ENCODE peak calls at places on chromosomes 6 and 20, in six cellular contexts. One of them, this sample, is unnamed.

GRCh38 chr6:150233797-150234399 is 91.1 kb downstream of the PPP1R14C start:
- DNase-seq in HCT116: no peak
- DNase-seq in WTC11: no peak
- DNase-seq in K562: no peak
- DNase-seq in H1: no peak
- DNase-seq in HepG2: no peak
- DNase-seq in this sample: no peak

GRCh38 chr6:16338577-16339262 is 100.3 kb downstream of the GMPR start:
- DNase-seq in HCT116: no peak
- DNase-seq in HepG2: no peak
- DNase-seq in K562: peak; percentile 39
- DNase-seq in WTC11: no peak
- DNase-seq in H1: no peak
- DNase-seq in this sample: no peak

GRCh38 chr6:168133707-168134398 is 54.8 kb upstream of the FRMD1 start:
- DNase-seq in HCT116: no peak
- DNase-seq in HepG2: no peak
- DNase-seq in K562: no peak
- DNase-seq in H1: no peak
- DNase-seq in WTC11: no peak
- DNase-seq in this sample: no peak

GRCh38 chr20:38973107-38973506 is 11.0 kb downstream of the DHX35 start:
- DNase-seq in K562: no peak
- DNase-seq in HepG2: no peak
- DNase-seq in HCT116: no peak
- DNase-seq in WTC11: no peak
- DNase-seq in H1: no peak
- DNase-seq in this sample: no peak

GRCh38 chr6:12939314-12939713 is 222.7 kb downstream of the PHACTR1 start:
- DNase-seq in K562: no peak
- DNase-seq in HCT116: no peak
- DNase-seq in WTC11: no peak
- DNase-seq in H1: no peak
- DNase-seq in HepG2: no peak
- DNase-seq in this sample: no peak

GRCh38 chr6:27593200-27593818 is 120.4 kb upstream of the ZNF184 start:
- DNase-seq in H1: no peak
- DNase-seq in WTC11: no peak
- DNase-seq in K562: peak; percentile 57
- DNase-seq in HepG2: no peak
- DNase-seq in HCT116: no peak
- DNase-seq in this sample: no peak

GRCh38 chr20:11976966-11977365 is 59.3 kb downstream of the BTBD3 start:
- DNase-seq in HepG2: no peak
- DNase-seq in WTC11: no peak
- DNase-seq in HCT116: no peak
- DNase-seq in K562: no peak
- DNase-seq in H1: no peak
- DNase-seq in this sample: no peak

GRCh38 chr6:130167655-130168054 is 55.1 kb downstream of the SAMD3 start:
- DNase-seq in HepG2: no peak
- DNase-seq in WTC11: no peak
- DNase-seq in HCT116: no peak
- DNase-seq in K562: no peak
- DNase-seq in H1: no peak
- DNase-seq in this sample: no peak

GRCh38 chr6:145544031-145544430 is 191.3 kb downstream of the EPM2A start:
- DNase-seq in HCT116: peak; percentile 16
- DNase-seq in K562: no peak
- DNase-seq in H1: no peak
- DNase-seq in HepG2: no peak
- DNase-seq in WTC11: no peak
- DNase-seq in this sample: no peak

GRCh38 chr6:43070028-43070632 is 6.0 kb upstream of the PTK7 start:
- DNase-seq in HepG2: peak; percentile 83
- DNase-seq in H1: no peak
- DNase-seq in HCT116: peak; percentile 49
- DNase-seq in K562: peak; percentile 78
- DNase-seq in WTC11: no peak
- DNase-seq in this sample: no peak

GRCh38 chr6:5995705-5996686 is 10.7 kb downstream of the NRN1 start:
- DNase-seq in WTC11: peak; percentile 89
- DNase-seq in H1: no peak
- DNase-seq in HCT116: no peak
- DNase-seq in HepG2: peak; percentile 39
- DNase-seq in K562: peak; percentile 24
- DNase-seq in this sample: no peak

GRCh38 chr6:25280617-25280990 is 1.4 kb downstream of the CARMIL1 start:
- DNase-seq in K562: no peak
- DNase-seq in H1: no peak
- DNase-seq in HCT116: no peak
- DNase-seq in HepG2: peak; percentile 45
- DNase-seq in WTC11: no peak
- DNase-seq in this sample: no peak

GRCh38 chr6:21864211-21864610 is 270.7 kb downstream of the SOX4 start:
- DNase-seq in WTC11: no peak
- DNase-seq in HCT116: no peak
- DNase-seq in K562: no peak
- DNase-seq in H1: no peak
- DNase-seq in HepG2: no peak
- DNase-seq in this sample: no peak

GRCh38 chr6:168155193-168155592 is 76.2 kb upstream of the FRMD1 start:
- DNase-seq in H1: no peak
- DNase-seq in HepG2: no peak
- DNase-seq in WTC11: no peak
- DNase-seq in HCT116: no peak
- DNase-seq in K562: no peak
- DNase-seq in this sample: no peak

GRCh38 chr6:136920858-136921520 is 1.1 kb upstream of the SLC35D3 start:
- DNase-seq in HepG2: no peak
- DNase-seq in K562: no peak
- DNase-seq in HCT116: no peak
- DNase-seq in H1: no peak
- DNase-seq in WTC11: peak; percentile 17
- DNase-seq in this sample: no peak

GRCh38 chr6:71246596-71246995 is 42.0 kb upstream of the OGFRL1 start:
- DNase-seq in HepG2: no peak
- DNase-seq in WTC11: no peak
- DNase-seq in H1: no peak
- DNase-seq in K562: no peak
- DNase-seq in HCT116: no peak
- DNase-seq in this sample: no peak

GRCh38 chr6:139951172-139951571 is 576.7 kb upstream of the CITED2 start:
- DNase-seq in WTC11: no peak
- DNase-seq in HCT116: no peak
- DNase-seq in HepG2: no peak
- DNase-seq in K562: no peak
- DNase-seq in H1: no peak
- DNase-seq in this sample: no peak

GRCh38 chr20:4335722-4336121 is 320.4 kb upstream of the RNF24 start:
- DNase-seq in HepG2: no peak
- DNase-seq in HCT116: no peak
- DNase-seq in H1: no peak
- DNase-seq in K562: no peak
- DNase-seq in WTC11: no peak
- DNase-seq in this sample: no peak

GRCh38 chr6:124676033-124676432 is 286.2 kb upstream of the RNF217 start:
- DNase-seq in K562: no peak
- DNase-seq in H1: no peak
- DNase-seq in HCT116: no peak
- DNase-seq in WTC11: no peak
- DNase-seq in HepG2: no peak
- DNase-seq in this sample: no peak
- TF ChIP-seq ATF3 in K562: no peak
- TF ChIP-seq ATF3 in H1: no peak
- TF ChIP-seq ATF3 in HCT116: no peak
- TF ChIP-seq ATF3 in WTC11: no peak
- TF ChIP-seq ATF3 in HepG2: no peak
- TF ChIP-seq ATF3 in this sample: no peak

GRCh38 chr20:57474191-57474590 is 50.7 kb downstream of the CTCFL start:
- DNase-seq in H1: no peak
- DNase-seq in WTC11: no peak
- DNase-seq in K562: no peak
- DNase-seq in HCT116: no peak
- DNase-seq in HepG2: no peak
- DNase-seq in this sample: no peak

GRCh38 chr20:57475388-57476072 is 49.4 kb downstream of the CTCFL start:
- DNase-seq in HCT116: no peak
- DNase-seq in HepG2: no peak
- DNase-seq in K562: no peak
- DNase-seq in H1: no peak
- DNase-seq in WTC11: peak; percentile 1
- DNase-seq in this sample: no peak

GRCh38 chr20:57474816-57475215 is 50.1 kb downstream of the CTCFL start:
- DNase-seq in K562: no peak
- DNase-seq in WTC11: peak; percentile 0
- DNase-seq in H1: no peak
- DNase-seq in HepG2: no peak
- DNase-seq in HCT116: no peak
- DNase-seq in this sample: no peak

GRCh38 chr20:57471496-57472210 is 53.3 kb downstream of the CTCFL start:
- DNase-seq in K562: no peak
- DNase-seq in H1: no peak
- DNase-seq in HCT116: no peak
- DNase-seq in WTC11: no peak
- DNase-seq in HepG2: no peak
- DNase-seq in this sample: no peak

GRCh38 chr20:57473246-57474042 is 51.5 kb downstream of the CTCFL start:
- DNase-seq in WTC11: peak; percentile 21
- DNase-seq in K562: no peak
- DNase-seq in H1: no peak
- DNase-seq in HepG2: no peak
- DNase-seq in HCT116: no peak
- DNase-seq in this sample: peak; percentile 68
- TF ChIP-seq ATF3 in WTC11: no peak
- TF ChIP-seq ATF3 in K562: no peak
- TF ChIP-seq ATF3 in H1: no peak
- TF ChIP-seq ATF3 in HepG2: no peak
- TF ChIP-seq ATF3 in HCT116: no peak
- TF ChIP-seq ATF3 in this sample: no peak

DNA sequence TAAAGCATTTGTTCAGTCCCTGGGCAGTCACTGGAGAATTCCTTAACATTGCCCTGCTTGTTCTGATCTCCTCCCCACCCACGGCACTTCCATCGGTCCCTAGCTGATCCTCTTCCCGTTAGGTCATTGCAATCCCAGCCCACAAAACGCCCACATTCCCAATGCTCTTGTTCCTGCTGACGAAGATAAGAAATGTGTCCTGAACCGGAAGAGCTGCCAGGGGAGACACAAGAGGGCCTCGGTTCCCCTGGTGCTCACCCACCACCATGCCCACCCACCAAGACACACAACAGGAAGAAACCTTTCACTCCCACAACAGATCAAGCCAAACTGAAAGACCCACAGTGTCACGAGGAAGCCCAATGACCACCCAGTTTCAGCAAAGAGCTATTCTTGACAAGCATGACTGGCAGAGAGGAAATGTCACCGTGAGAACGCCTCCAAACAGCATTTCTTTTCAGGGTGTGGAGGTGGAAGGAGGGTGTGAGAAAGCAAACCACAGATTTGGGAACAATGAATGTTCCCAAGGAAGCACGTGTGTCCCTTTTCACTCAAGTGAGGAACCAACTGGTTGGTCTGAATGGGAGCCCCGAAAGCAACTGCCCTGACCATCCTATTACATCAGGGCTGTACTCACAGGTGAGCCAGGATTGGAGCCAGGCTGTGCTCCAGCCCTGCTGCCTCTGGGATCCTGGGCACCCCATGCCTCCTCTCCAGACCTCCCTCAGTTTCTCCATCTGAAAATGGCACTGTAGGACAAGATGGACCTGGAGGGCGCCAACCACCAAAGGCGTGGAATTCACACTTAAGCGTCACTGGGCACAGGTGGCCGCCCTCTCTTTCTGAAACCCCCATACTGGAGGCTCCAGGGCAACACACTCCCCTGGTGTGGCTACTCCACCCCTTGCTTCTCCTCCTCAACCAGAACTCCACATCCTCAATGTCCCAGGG is 97.5 kb downstream of the ZMYND8 start:
- DNase-seq in HepG2: no peak
- DNase-seq in HCT116: no peak
- DNase-seq in K562: no peak
- DNase-seq in WTC11: no peak
- DNase-seq in H1: no peak
- DNase-seq in this sample: peak; percentile 98
- TF ChIP-seq ATF3 in HepG2: no peak
- TF ChIP-seq ATF3 in HCT116: no peak
- TF ChIP-seq ATF3 in K562: no peak
- TF ChIP-seq ATF3 in WTC11: no peak
- TF ChIP-seq ATF3 in H1: no peak
- TF ChIP-seq ATF3 in this sample: no peak

GRCh38 chr6:17850281-17850680 is 137.2 kb downstream of the KIF13A start:
- DNase-seq in HepG2: no peak
- DNase-seq in WTC11: no peak
- DNase-seq in HCT116: no peak
- DNase-seq in K562: no peak
- DNase-seq in H1: no peak
- DNase-seq in this sample: no peak

GRCh38 chr6:17851720-17852161 is 135.7 kb downstream of the KIF13A start:
- DNase-seq in HepG2: no peak
- DNase-seq in WTC11: no peak
- DNase-seq in H1: no peak
- DNase-seq in K562: no peak
- DNase-seq in HCT116: no peak
- DNase-seq in this sample: no peak

GRCh38 chr6:17847203-17847602 is 140.2 kb downstream of the KIF13A start:
- DNase-seq in H1: no peak
- DNase-seq in K562: no peak
- DNase-seq in HCT116: no peak
- DNase-seq in WTC11: no peak
- DNase-seq in HepG2: no peak
- DNase-seq in this sample: no peak

GRCh38 chr6:17853533-17853932 is 133.9 kb downstream of the KIF13A start:
- DNase-seq in WTC11: no peak
- DNase-seq in K562: no peak
- DNase-seq in H1: no peak
- DNase-seq in HCT116: no peak
- DNase-seq in HepG2: no peak
- DNase-seq in this sample: no peak

DNA sequence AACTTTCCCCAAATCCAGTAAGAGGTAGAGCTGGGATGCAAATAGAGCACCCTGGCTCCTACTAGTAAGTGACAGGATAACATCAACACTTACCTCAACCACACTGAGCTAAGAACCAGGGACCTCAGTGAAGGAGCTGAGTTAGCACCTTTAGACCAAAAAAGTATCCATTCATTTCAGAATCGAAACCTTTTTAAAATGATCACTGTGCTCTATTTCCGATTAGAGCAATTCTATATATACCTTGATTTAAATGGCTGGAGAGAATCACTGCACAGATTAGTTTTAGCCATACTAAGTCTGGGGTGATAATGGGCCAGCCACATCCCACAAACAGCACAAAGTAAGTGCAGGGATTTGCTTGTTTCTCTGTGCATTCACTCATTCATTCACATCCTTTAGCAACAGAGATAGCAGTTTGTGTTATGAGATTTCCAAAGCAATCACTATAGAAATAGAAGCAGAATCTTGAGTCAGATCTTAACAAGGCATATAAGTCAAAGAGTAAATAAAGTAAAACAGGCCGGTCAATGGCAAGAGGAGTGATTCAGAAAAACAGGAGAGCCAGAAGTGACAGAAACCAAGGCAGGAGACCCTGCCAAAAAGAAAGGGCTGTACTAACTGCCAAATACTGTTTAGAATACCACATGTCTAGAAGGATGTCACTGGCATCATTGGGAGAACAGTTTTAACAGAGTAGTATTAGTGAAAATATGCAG is 136.3 kb downstream of the KIF13A start:
- DNase-seq in HCT116: no peak
- DNase-seq in WTC11: no peak
- DNase-seq in HepG2: no peak
- DNase-seq in K562: no peak
- DNase-seq in H1: no peak
- DNase-seq in this sample: no peak
- TF ChIP-seq ATF3 in HCT116: no peak
- TF ChIP-seq ATF3 in WTC11: no peak
- TF ChIP-seq ATF3 in HepG2: no peak
- TF ChIP-seq ATF3 in K562: no peak
- TF ChIP-seq ATF3 in H1: no peak
- TF ChIP-seq ATF3 in this sample: no peak

This sample was measured in GM12878.